ENCODE peak calls at places on chromosomes 4 and X, in seven cellular contexts. C, V, B, O, X, P and J are unnamed samples.

GRCh38 chr4:8896506-8896905 is 24.9 kb upstream of the HMX1 start:
- DNase-seq in C (no peak), V (no peak), B (no peak), O (no peak), X (no peak), P (no peak), J (no peak)

GRCh38 chr4:74886490-74886889 is 46.4 kb upstream of the PARM1 start:
- DNase-seq in C (no peak), V (peak), B (peak), O (peak), X (no peak), P (no peak), J (no peak)

GRCh38 chr4:65865489-65865888 is 195.2 kb upstream of the EPHA5 start:
- DNase-seq in C (no peak), V (peak), B (peak), O (no peak), X (peak), P (peak), J (no peak)

GRCh38 chr4:15109583-15109982 is 107.3 kb downstream of the CPEB2 start:
- DNase-seq in C (no peak), V (no peak), B (peak), O (no peak), X (no peak), P (no peak), J (no peak)

GRCh38 chr4:56744030-56744429 is 62.9 kb upstream of the HOPX start:
- DNase-seq in C (no peak), V (no peak), B (no peak), O (no peak), X (no peak), P (no peak), J (no peak)

GRCh38 chrX:83508526-83509245 is 596 bp downstream of the POU3F4 start:
- DNase-seq in C (no peak), V (no peak), B (no peak), O (no peak), X (no peak), P (no peak), J (no peak)

GRCh38 chrX:106023947-106024346 is 14.6 kb downstream of the SERPINA7 start:
- DNase-seq in C (no peak), V (no peak), B (no peak), O (no peak), X (no peak), P (no peak), J (no peak)

GRCh38 chrX:9352683-9353430 is 112.0 kb upstream of the TBL1X start:
- DNase-seq in C (no peak), V (peak), B (no peak), O (no peak), X (peak), P (no peak), J (no peak)

GRCh38 chrX:129233791-129234190 is 289.5 kb downstream of the SMARCA1 start:
- DNase-seq in C (peak), V (no peak), B (no peak), O (no peak), X (no peak), P (no peak), J (no peak)

GRCh38 chr4:80434238-80434637 is 98.7 kb downstream of the CFAP299 start:
- DNase-seq in C (no peak), V (no peak), B (no peak), O (no peak), X (no peak), P (no peak), J (no peak)

GRCh38 chr4:127888559-127888958 is 7.9 kb downstream of the PLK4 start:
- DNase-seq in C (no peak), V (peak), B (no peak), O (no peak), X (no peak), P (no peak), J (no peak)

GRCh38 chrX:40303256-40304077 is 205.7 kb upstream of the BCOR start:
- DNase-seq in C (no peak), V (no peak), B (no peak), O (no peak), X (no peak), P (no peak), J (no peak)

GRCh38 chr4:173025131-173025530 is 143.5 kb upstream of the GALNT7 start:
- DNase-seq in C (no peak), V (peak), B (peak), O (peak), X (peak), P (peak), J (peak)

GRCh38 chrX:74372272-74372671 is 49.0 kb upstream of the SLC16A2 start:
- DNase-seq in C (no peak), V (no peak), B (no peak), O (no peak), X (no peak), P (no peak), J (no peak)

GRCh38 chrX:107678957-107679740 is 50.8 kb downstream of the PRPS1 start:
- DNase-seq in C (no peak), V (peak), B (peak), O (no peak), X (peak), P (no peak), J (no peak)

GRCh38 chr4:31617667-31618066 is 897.5 kb downstream of the PCDH7 start:
- DNase-seq in C (no peak), V (no peak), B (no peak), O (no peak), X (no peak), P (no peak), J (no peak)

GRCh38 chrX:9339603-9340569 is 125.0 kb upstream of the TBL1X start:
- DNase-seq in C (no peak), V (peak), B (no peak), O (no peak), X (no peak), P (no peak), J (no peak)

GRCh38 chrX:23610491-23610890 is 56.8 kb upstream of the PRDX4 start:
- DNase-seq in C (no peak), V (no peak), B (no peak), O (no peak), X (no peak), P (no peak), J (no peak)

GRCh38 chrX:50818986-50819385 is 5.0 kb upstream of the SHROOM4 start:
- DNase-seq in C (no peak), V (no peak), B (no peak), O (no peak), X (no peak), P (no peak), J (no peak)

GRCh38 chrX:17674611-17675010 is 62.7 kb upstream of the SCML1 start:
- DNase-seq in C (peak), V (no peak), B (no peak), O (no peak), X (peak), P (no peak), J (no peak)

GRCh38 chr4:89368855-89369254 is 61.3 kb upstream of the GPRIN3 start:
- DNase-seq in C (no peak), V (no peak), B (no peak), O (no peak), X (no peak), P (no peak), J (no peak)

GRCh38 chr4:101156619-101157310 is 190.6 kb downstream of the PPP3CA start:
- DNase-seq in C (no peak), V (no peak), B (no peak), O (no peak), X (no peak), P (no peak), J (no peak)
- H3K4me3 ChIP-seq in C (no peak), V (no peak), B (no peak), O (no peak), X (no peak), P (no peak), J (no peak)

GRCh38 chrX:25019707-25020390 is 4.1 kb upstream of the ARX start:
- DNase-seq in C (no peak), V (no peak), B (no peak), O (no peak), X (no peak), P (no peak), J (no peak)

GRCh38 chrX:25023908-25024307 is 8.1 kb upstream of the ARX start:
- DNase-seq in C (no peak), V (no peak), B (no peak), O (no peak), X (no peak), P (no peak), J (no peak)

GRCh38 chrX:25021132-25021498 is 5.3 kb upstream of the ARX start:
- DNase-seq in C (no peak), V (no peak), B (no peak), O (no peak), X (no peak), P (no peak), J (no peak)

GRCh38 chrX:25020391-25021131 is 4.8 kb upstream of the ARX start:
- DNase-seq in C (no peak), V (no peak), B (peak), O (peak), X (no peak), P (peak), J (no peak)

DNA sequence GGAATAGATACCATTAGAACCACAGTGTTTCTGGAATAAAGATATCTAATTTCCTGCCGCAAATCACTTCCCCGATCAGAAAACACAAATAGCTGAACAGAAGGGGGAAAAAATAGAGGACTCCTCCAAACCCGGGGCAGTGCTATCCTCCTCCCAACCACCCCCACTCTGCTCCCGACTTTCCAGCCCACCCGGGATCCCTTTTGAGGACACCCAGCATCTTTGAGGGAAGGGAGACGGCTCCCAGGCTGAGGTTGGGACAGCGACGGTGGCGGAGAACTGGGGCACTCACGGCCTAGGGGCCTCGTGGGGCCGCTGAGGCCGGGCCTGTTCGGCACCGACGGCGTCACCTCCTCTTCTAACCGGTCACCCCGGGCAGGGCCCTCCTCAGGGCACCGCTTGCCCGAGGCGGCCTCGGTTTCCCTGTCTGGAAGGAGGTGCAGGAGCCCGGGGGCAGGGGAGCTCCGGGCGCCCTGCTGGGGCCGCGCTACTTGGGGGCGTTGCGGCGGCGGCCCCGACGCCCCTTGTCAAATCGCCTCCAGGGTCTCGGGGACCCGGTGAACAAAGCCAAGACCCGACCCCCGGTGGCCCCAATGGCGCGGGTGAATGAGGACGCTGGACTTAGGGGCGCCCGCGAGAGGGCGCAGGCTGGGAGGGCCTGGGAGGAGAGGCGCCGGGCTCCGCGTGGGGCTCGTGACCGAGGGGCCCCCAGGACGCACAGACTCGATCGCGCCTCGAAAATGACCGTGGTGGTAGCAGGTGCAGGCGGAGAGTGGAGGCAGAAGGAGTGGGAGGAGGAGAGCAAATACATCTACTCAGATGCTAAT is 6.9 kb upstream of the ARX start:
- DNase-seq in C (no peak), V (no peak), B (peak), O (no peak), X (no peak), P (no peak), J (no peak)
- TF ChIP-seq CTCF in C (no peak), V (no peak), B (peak), O (peak), X (no peak), P (peak), J (peak)

DNA sequence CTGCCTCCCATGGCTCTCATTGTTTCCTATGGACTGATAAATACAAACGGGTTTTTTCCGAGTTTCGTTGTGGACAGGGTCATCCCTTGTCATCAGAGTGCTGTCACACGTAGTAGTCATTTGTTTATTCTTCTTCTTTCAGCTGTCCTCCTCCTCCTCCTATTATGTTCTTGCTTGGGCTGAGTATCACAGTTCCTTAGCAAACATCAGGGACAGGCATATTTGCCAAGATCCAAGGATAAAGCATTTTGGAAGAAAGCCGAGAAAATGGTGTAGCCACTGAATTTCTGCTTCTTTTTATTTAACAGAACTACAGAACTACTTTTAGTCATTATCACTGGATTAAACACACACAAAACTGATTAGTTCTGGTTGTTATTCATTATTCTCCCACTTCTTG is 167.9 kb downstream of the MAML3 start:
- DNase-seq in C (no peak), V (peak), B (no peak), O (no peak), X (no peak), P (no peak), J (no peak)
- H3K4me3 ChIP-seq in C (no peak), V (no peak), B (no peak), O (no peak), X (no peak), P (no peak), J (no peak)

DNA sequence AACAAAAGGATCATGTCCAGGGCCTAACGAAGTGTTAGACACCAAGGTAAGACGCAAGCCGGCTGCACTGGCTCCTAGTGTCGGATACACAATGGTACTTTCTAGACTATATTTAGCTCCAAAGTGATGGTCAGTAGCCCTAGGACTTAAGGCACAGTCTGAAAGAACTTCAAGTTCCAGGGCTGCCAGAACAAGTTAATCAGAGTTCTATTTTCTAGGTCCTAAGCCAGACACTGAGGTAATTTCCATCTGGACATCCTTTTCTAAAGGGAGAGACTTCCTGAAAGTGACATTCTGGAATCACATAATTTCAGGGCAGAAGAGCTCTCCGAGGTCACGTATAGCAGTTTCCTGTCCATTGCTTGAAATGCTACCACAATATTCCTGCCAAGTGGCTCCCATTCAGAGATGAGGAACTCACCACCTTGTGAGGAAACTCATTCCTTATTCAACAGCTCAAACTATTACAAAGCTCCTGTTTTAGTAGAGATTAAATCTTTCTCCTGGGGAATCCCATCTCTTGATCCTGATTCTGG is 118.0 kb downstream of the COL25A1 start:
- DNase-seq in C (no peak), V (peak), B (no peak), O (no peak), X (no peak), P (no peak), J (no peak)
- TF ChIP-seq CTCF in C (no peak), V (no peak), B (no peak), O (no peak), X (no peak), P (no peak), J (no peak)

DNA sequence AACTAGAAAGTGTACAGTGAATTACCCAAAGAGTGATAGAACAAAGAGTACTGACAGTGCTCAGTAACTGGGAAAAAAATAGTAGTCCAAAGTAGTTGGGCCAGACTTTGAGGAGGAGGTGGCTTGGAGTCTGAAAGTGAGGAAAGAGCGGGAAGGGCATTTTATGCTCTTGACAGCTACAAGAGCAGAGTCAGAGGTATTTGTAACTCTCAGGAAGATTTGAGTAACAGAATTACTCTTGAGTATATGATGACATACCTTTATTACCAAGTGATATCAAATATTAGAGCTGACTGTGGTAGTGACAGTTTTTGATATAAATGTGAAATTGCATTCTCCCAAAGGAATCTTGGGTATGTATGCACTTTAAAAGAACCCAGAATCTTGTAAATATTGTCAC is 2.2 kb downstream of the SLAIN2 start:
- DNase-seq in C (no peak), V (peak), B (no peak), O (no peak), X (no peak), P (peak), J (no peak)
- H3K4me3 ChIP-seq in C (peak), V (peak), B (peak), O (no peak), X (no peak), P (peak), J (peak)

GRCh38 chr4:55186123-55186522 is 60.7 kb upstream of the KDR start:
- DNase-seq in C (no peak), V (no peak), B (no peak), O (no peak), X (no peak), P (no peak), J (no peak)
- TF ChIP-seq CTCF in C (no peak), V (peak), B (peak), O (no peak), X (no peak), P (peak), J (peak)

GRCh38 chr4:163343604-163344146 is at the start of gene NPY5R:
- DNase-seq in C (no peak), V (no peak), B (peak), O (peak), X (no peak), P (peak), J (no peak)
- H3K4me3 ChIP-seq in C (peak), V (peak), B (peak), O (peak), X (no peak), P (peak), J (peak)

GRCh38 chr4:110620352-110621327 is 2.2 kb downstream of the PITX2 start:
- DNase-seq in C (no peak), V (peak), B (peak), O (peak), X (no peak), P (peak), J (no peak)
- TF ChIP-seq CTCF in C (no peak), V (no peak), B (no peak), O (peak), X (no peak), P (no peak), J (peak)